ENCODE peak calls at places on chromosomes 6 and 20, in six cellular contexts. E is fibroblast of mammary gland; F is GM23248; Q is cardiac fibroblast; M is fibroblast of lung; I is CD8-positive, alpha-beta T cell. C is an unnamed sample.

GRCh38 chr20:33015114-33015491 is 7.6 kb downstream of the BPIFB2 start:
- DNase-seq in E (no peak), F (peak), Q (no peak), M (no peak), I (no peak), C (no peak)

GRCh38 chr6:107607109-107607508 is 117.2 kb downstream of the SOBP start:
- DNase-seq in E (peak), F (no peak), Q (peak), M (no peak), I (no peak), C (no peak)

GRCh38 chr6:44381739-44382138 is 5.8 kb upstream of the CDC5L start:
- DNase-seq in E (peak), F (no peak), Q (peak), M (no peak), I (no peak), C (no peak)

GRCh38 chr6:50353603-50354002 is 303.9 kb upstream of the DEFB112 start:
- DNase-seq in E (no peak), F (no peak), Q (no peak), M (no peak), I (no peak), C (no peak)

GRCh38 chr6:117237561-117237960 is 27.8 kb upstream of the VGLL2 start:
- DNase-seq in E (peak), F (peak), Q (no peak), M (peak), I (no peak), C (no peak)

GRCh38 chr6:36249010-36249409 is 20.9 kb upstream of the PNPLA1 start:
- DNase-seq in E (peak), F (peak), Q (peak), M (peak), I (no peak), C (no peak)

GRCh38 chr6:36329798-36330291 is 6.8 kb downstream of the BNIP5 start:
- DNase-seq in E (no peak), F (no peak), Q (no peak), M (no peak), I (no peak), C (no peak)

GRCh38 chr20:19742974-19743649 is 14.9 kb upstream of the RIN2 start:
- DNase-seq in E (no peak), F (no peak), Q (no peak), M (no peak), I (no peak), C (no peak)

GRCh38 chr6:87929843-87930288 is 117.8 kb upstream of the SPACA1 start:
- DNase-seq in E (peak), F (peak), Q (peak), M (peak), I (peak), C (peak)

GRCh38 chr6:119881416-119881815 is 531.9 kb upstream of the MAN1A1 start:
- DNase-seq in E (peak), F (peak), Q (peak), M (peak), I (no peak), C (no peak)

GRCh38 chr6:73030257-73030656 is 195.0 kb downstream of the KHDC1L start:
- DNase-seq in E (no peak), F (no peak), Q (no peak), M (peak), I (no peak), C (no peak)

GRCh38 chr6:36666726-36667591 is 11.6 kb upstream of the CDKN1A start:
- DNase-seq in E (peak), F (peak), Q (peak), M (peak), I (no peak), C (peak)

GRCh38 chr20:53847118-53847842 is 223.1 kb downstream of the BCAS1 start:
- DNase-seq in E (no peak), F (no peak), Q (no peak), M (no peak), I (no peak), C (no peak)

GRCh38 chr6:25930532-25931410 is at the start of gene SLC17A2:
- DNase-seq in E (no peak), F (no peak), Q (no peak), M (no peak), I (no peak), C (no peak)

GRCh38 chr20:18702736-18703135 is 110.8 kb upstream of the SCP2D1 start:
- DNase-seq in E (peak), F (peak), Q (peak), M (no peak), I (no peak), C (no peak)

GRCh38 chr6:166802437-166802836 is 153.9 kb downstream of the RNASET2 start:
- DNase-seq in E (no peak), F (no peak), Q (no peak), M (no peak), I (no peak), C (no peak)

GRCh38 chr20:44087051-44087856 is 99.7 kb downstream of the JPH2 start:
- DNase-seq in E (no peak), F (no peak), Q (no peak), M (no peak), I (no peak), C (no peak)

GRCh38 chr6:43836507-43836906 is 66.5 kb downstream of the VEGFA start:
- DNase-seq in E (peak), F (peak), Q (no peak), M (peak), I (no peak), C (no peak)

GRCh38 chr6:43885399-43886066 is 115.5 kb downstream of the VEGFA start:
- DNase-seq in E (no peak), F (no peak), Q (no peak), M (no peak), I (no peak), C (no peak)

GRCh38 chr6:156190270-156190669 is 586.9 kb upstream of the ARID1B start:
- DNase-seq in E (no peak), F (no peak), Q (no peak), M (no peak), I (no peak), C (no peak)

GRCh38 chr6:116218172-116218633 is 35.7 kb downstream of the TSPYL4 start:
- DNase-seq in E (peak), F (peak), Q (peak), M (no peak), I (no peak), C (peak)

GRCh38 chr6:144330588-144330987 is 45.5 kb downstream of the UTRN start:
- DNase-seq in E (no peak), F (no peak), Q (no peak), M (no peak), I (no peak), C (no peak)

GRCh38 chr6:134097114-134097707 is 44.8 kb upstream of the SLC2A12 start:
- DNase-seq in E (peak), F (peak), Q (peak), M (peak), I (peak), C (peak)

GRCh38 chr6:155183095-155183494 is 80.7 kb upstream of the CLDN20 start:
- DNase-seq in E (no peak), F (no peak), Q (no peak), M (no peak), I (no peak), C (no peak)

GRCh38 chr6:38427492-38428210 is 212.1 kb downstream of the BTBD9 start:
- DNase-seq in E (no peak), F (no peak), Q (no peak), M (no peak), I (no peak), C (peak)

GRCh38 chr6:15148356-15149058 is 97.4 kb upstream of the JARID2 start:
- DNase-seq in E (peak), F (peak), Q (peak), M (peak), I (no peak), C (no peak)

GRCh38 chr6:18022398-18023231 is 35.2 kb upstream of the KIF13A start:
- DNase-seq in E (peak), F (peak), Q (peak), M (peak), I (no peak), C (peak)

GRCh38 chr20:37042986-37043972 is 52.5 kb downstream of the RBL1 start:
- DNase-seq in E (no peak), F (no peak), Q (no peak), M (no peak), I (no peak), C (no peak)

GRCh38 chr6:52390361-52390727 is 28.4 kb downstream of the PAQR8 start:
- DNase-seq in E (peak), F (peak), Q (peak), M (peak), I (peak), C (no peak)
- H3K4me3 ChIP-seq in E (no peak), F (peak), Q (no peak), M (no peak), I (peak), C (no peak)

GRCh38 chr20:58138395-58138794 is 90.1 kb downstream of the ANKRD60 start:
- DNase-seq in E (no peak), F (no peak), Q (no peak), M (no peak), I (no peak), C (no peak)
- H3K4me3 ChIP-seq in E (no peak), F (no peak), Q (no peak), M (no peak), I (no peak), C (no peak)

GRCh38 chr6:100203391-100203790 is 209.4 kb upstream of the MCHR2 start:
- DNase-seq in E (peak), F (peak), Q (peak), M (peak), I (no peak), C (no peak)
- H3K4me3 ChIP-seq in E (no peak), F (no peak), Q (no peak), M (no peak), I (no peak), C (no peak)

GRCh38 chr6:56297022-56297995 is 49.9 kb upstream of the COL21A1 start:
- DNase-seq in E (no peak), F (peak), Q (peak), M (peak), I (no peak), C (no peak)
- H3K4me3 ChIP-seq in E (no peak), F (no peak), Q (no peak), M (no peak), I (no peak), C (no peak)

GRCh38 chr6:147117580-147117979 is 86.6 kb upstream of the STXBP5 start:
- DNase-seq in E (peak), F (peak), Q (peak), M (no peak), I (no peak), C (no peak)
- H3K4me3 ChIP-seq in E (no peak), F (no peak), Q (no peak), M (peak), I (no peak), C (no peak)

GRCh38 chr6:131754088-131754487 is 43.3 kb upstream of the CTAGE9 start:
- DNase-seq in E (peak), F (peak), Q (no peak), M (peak), I (no peak), C (no peak)
- H3K4me3 ChIP-seq in E (no peak), F (no peak), Q (no peak), M (no peak), I (no peak), C (no peak)

GRCh38 chr20:50263831-50264230 is 73.2 kb downstream of the CEBPB start:
- DNase-seq in E (no peak), F (no peak), Q (no peak), M (no peak), I (no peak), C (no peak)
- H3K4me3 ChIP-seq in E (no peak), F (no peak), Q (no peak), M (no peak), I (no peak), C (no peak)

DNA sequence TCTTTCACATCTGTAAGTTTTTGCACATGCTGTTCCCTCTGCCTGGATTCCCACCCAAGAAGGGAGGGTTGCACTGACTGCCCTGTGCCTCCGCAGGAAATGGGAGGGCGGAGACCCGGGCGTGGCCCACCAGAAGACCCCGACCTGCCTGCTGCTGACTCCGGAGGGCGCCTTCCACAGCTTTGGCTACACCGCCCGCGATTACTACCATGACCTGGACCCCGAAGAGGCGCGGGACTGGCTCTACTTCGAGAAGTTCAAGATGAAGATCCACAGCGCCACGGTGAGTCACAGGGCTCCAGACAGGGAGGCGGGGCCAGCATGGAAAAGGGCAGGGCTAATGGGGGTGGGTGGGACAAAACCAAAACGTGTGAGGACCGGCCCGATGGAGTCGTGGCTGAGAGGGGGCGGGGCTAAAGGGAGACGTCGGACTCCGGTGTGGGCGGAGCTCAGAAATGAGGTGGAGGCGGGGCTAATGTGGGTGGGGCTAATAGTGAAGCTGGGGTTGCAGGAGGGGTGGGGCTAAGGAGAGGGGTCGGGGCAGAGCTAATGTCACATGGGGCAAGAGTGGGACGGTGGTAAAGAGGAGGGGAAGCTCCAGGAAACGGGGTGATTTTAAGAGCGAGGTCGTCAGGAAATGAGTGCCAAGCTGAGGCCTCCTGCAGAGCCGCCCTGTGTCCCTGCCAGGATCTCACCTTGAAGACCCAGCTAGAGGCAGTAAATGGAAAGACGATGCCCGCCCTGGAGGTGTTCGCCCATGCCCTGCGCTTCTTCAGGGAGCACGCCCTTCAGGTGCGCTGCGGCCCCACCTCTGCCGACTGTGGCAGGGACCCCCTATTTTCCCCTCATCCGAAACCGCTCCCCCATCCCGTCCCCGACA is 12.6 kb downstream of the HSPA12B start:
- DNase-seq in E (peak), F (peak), Q (peak), M (peak), I (peak), C (peak)
- H3K4me3 ChIP-seq in E (no peak), F (no peak), Q (no peak), M (no peak), I (no peak), C (peak)

DNA sequence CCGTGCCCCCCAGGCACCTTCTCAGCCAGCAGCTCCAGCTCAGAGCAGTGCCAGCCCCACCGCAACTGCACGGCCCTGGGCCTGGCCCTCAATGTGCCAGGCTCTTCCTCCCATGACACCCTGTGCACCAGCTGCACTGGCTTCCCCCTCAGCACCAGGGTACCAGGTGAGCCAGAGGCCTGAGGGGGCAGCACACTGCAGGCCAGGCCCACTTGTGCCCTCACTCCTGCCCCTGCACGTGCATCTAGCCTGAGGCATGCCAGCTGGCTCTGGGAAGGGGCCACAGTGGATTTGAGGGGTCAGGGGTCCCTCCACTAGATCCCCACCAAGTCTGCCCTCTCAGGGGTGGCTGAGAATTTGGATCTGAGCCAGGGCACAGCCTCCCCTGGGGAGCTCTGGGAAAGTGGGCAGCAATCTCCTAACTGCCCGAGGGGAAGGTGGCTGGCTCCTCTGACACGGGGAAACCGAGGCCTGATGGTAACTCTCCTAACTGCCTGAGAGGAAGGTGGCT is 960 bp downstream of the TNFRSF6B start:
- DNase-seq in E (no peak), F (no peak), Q (no peak), M (no peak), I (no peak), C (no peak)
- H3K4me3 ChIP-seq in E (peak), F (peak), Q (peak), M (peak), I (no peak), C (no peak)

GRCh38 chr6:27297484-27297856 is 14.6 kb downstream of the POM121L2 start:
- DNase-seq in E (no peak), F (no peak), Q (no peak), M (no peak), I (no peak), C (no peak)
- H3K4me3 ChIP-seq in E (peak), F (no peak), Q (no peak), M (peak), I (no peak), C (no peak)

C was measured in HAP-1.